ENCODE peak calls at places on chromosomes 12 and 14, in ten cellular contexts. B, C, O, I, H, F, D, Q, W and T are unnamed samples.

GRCh38 chr14:49766839-49767238 is 1.1 kb upstream of the KLHDC2 start:
- DNase-seq in B (no peak), C (no peak), O (no peak), Q (no peak), H (no peak), W (no peak), I (no peak), D (no peak), F (no peak), T (no peak)

GRCh38 chr12:5487971-5488955 is 56.4 kb downstream of the NTF3 start:
- DNase-seq in H (peak; percentile 32), C (peak; percentile 44), B (no peak), W (peak; percentile 47), Q (no peak), F (no peak), D (no peak), I (no peak), O (peak; percentile 53), T (no peak)

GRCh38 chr14:84864582-84865271 is 665.2 kb upstream of the FLRT2 start:
- DNase-seq in I (no peak), F (no peak), Q (no peak), C (no peak), O (no peak), W (no peak), D (no peak), H (no peak), B (no peak), T (no peak)

GRCh38 chr14:35929171-35929570 is 103.0 kb downstream of the BRMS1L start:
- DNase-seq in C (no peak), F (no peak), D (no peak), I (no peak), B (no peak), H (no peak), O (no peak), W (no peak), Q (no peak), T (no peak)

GRCh38 chr14:101519090-101519489 is 42.2 kb upstream of the DIO3 start:
- DNase-seq in F (no peak), B (no peak), Q (peak; percentile 42), D (no peak), I (no peak), C (no peak), O (no peak), H (no peak), W (no peak), T (no peak)

GRCh38 chr14:76961631-76962302 is 66.7 kb downstream of the IRF2BPL start:
- DNase-seq in B (peak; percentile 99), I (peak; percentile 86), D (peak; percentile 58), F (peak; percentile 99), O (no peak), Q (peak; percentile 85), C (peak; percentile 89), H (peak; percentile 100), W (peak; percentile 93), T (peak; percentile 91)

GRCh38 chr14:38042356-38042755 is 165.3 kb upstream of the SSTR1 start:
- DNase-seq in B (no peak), F (peak; percentile 32), O (peak; percentile 75), Q (no peak), I (peak; percentile 78), D (no peak), W (peak; percentile 72), H (peak; percentile 65), C (no peak), T (no peak)

GRCh38 chr14:20690848-20691640 is 2.5 kb downstream of the ANG start:
- DNase-seq in D (peak; percentile 28), Q (no peak), C (no peak), O (peak; percentile 22), I (peak; percentile 35), F (peak; percentile 73), H (peak; percentile 70), W (peak; percentile 45), B (peak; percentile 13), T (peak; percentile 87)

GRCh38 chr14:95727084-95727700 is 13.3 kb upstream of the TCL1A start:
- DNase-seq in B (no peak), I (no peak), F (no peak), C (no peak), W (no peak), H (no peak), Q (no peak), O (no peak), D (no peak), T (no peak)

GRCh38 chr12:54596526-54596946 is 8.1 kb upstream of the PPP1R1A start:
- DNase-seq in W (peak; percentile 47), D (no peak), B (no peak), O (no peak), I (peak; percentile 33), C (peak; percentile 29), H (peak; percentile 55), F (peak; percentile 66), Q (peak; percentile 77), T (peak; percentile 64)

GRCh38 chr14:24993631-24994030 is 56.3 kb downstream of the STXBP6 start:
- DNase-seq in O (no peak), Q (no peak), I (no peak), F (no peak), H (no peak), C (no peak), D (no peak), W (no peak), B (no peak), T (no peak)

GRCh38 chr14:47438650-47439140 is 236.7 kb downstream of the MDGA2 start:
- DNase-seq in B (no peak), F (peak; percentile 29), C (no peak), I (no peak), Q (no peak), D (no peak), H (peak; percentile 65), O (no peak), W (no peak), T (peak; percentile 87)